ENCODE peak calls at places on chromosomes 4 and X, in five cellular contexts. R is HepG2; E is NCI-H2081; Z is HFFc6; I is activated CD4-positive, alpha-beta memory T cell treated with anti-CD3 and anti-CD28 coated beads, Interleukin-2, amount 10 ng/mL, durations not matched to agents 7 days and 5 days. V is an unnamed sample.

GRCh38 chr4:157079441-157079840 is 3.5 kb downstream of the GLRB start:
- DNase-seq in E (no peak), Z (no peak), I (no peak), R (no peak), V (no peak)

GRCh38 chrX:112235547-112235946 is 153.0 kb upstream of the TRPC5 start:
- DNase-seq in E (peak; percentile 15), I (no peak), R (no peak), Z (no peak), V (no peak)

GRCh38 chr4:10032625-10033024 is 11.3 kb upstream of the SLC2A9 start:
- DNase-seq in E (no peak), R (peak; percentile 73), Z (peak; percentile 51), I (no peak), V (peak; percentile 46)

GRCh38 chr4:121791481-121791880 is 9.6 kb upstream of the EXOSC9 start:
- DNase-seq in R (no peak), Z (peak; percentile 86), I (no peak), E (no peak), V (no peak)

GRCh38 chr4:123649644-123650356 is 253.2 kb downstream of the SPRY1 start:
- DNase-seq in E (peak; percentile 75), I (no peak), R (peak; percentile 92), Z (peak; percentile 77), V (no peak)

GRCh38 chr4:24321151-24321550 is 263.2 kb downstream of the DHX15 start:
- DNase-seq in I (no peak), R (no peak), E (no peak), Z (no peak), V (no peak)

GRCh38 chr4:39450618-39451017 is 8.1 kb downstream of the RPL9 start:
- DNase-seq in I (no peak), E (no peak), Z (no peak), R (peak; percentile 35), V (no peak)

GRCh38 chrX:119757979-119758681 is at the start of gene SOWAHD:
- DNase-seq in Z (no peak), R (peak; percentile 50), E (peak; percentile 24), I (peak; percentile 33), V (peak; percentile 74)